ENCODE peak calls at places on chromosomes 12 and 14, in ten cellular contexts. R is A172, H is NCI-H1092 treated with DMSO at 0.1 percent for 48 hours, B is HCT116, A is progenitor cell of endocrine pancreas, Z is RWPE1, W is GM19239, T is SK-MEL-5, L is adipocyte, Y is T-helper 2 cell. D is an unnamed sample.
A peak's percentile ranks its signal among the peaks of the same experiment; 100 is the strongest.

GRCh38 chr12:124434951-124435805 is 132.2 kb downstream of the NCOR2 start:
- DNase-seq in R (no peak), H (no peak), B (no peak), A (no peak), Z (no peak), W (no peak), T (no peak), L (no peak), Y (no peak), D (no peak)

GRCh38 chr14:31935406-31935805 is 141.7 kb upstream of the ARHGAP5 start:
- DNase-seq in R (no peak), H (no peak), B (no peak), A (no peak), Z (no peak), W (no peak), T (peak; percentile 31), L (no peak), Y (no peak), D (no peak)

GRCh38 chr14:95260537-95261440 is 58.9 kb downstream of the CLMN start:
- DNase-seq in R (no peak), H (no peak), B (no peak), A (no peak), Z (no peak), W (no peak), T (peak; percentile 56), L (peak; percentile 5), Y (no peak), D (no peak)

GRCh38 chr12:180445-180844 is 33.5 kb downstream of the SLC6A12 start:
- DNase-seq in R (no peak), H (no peak), B (no peak), A (no peak), Z (no peak), W (peak; percentile 36), T (peak; percentile 31), L (no peak), Y (no peak), D (no peak)

GRCh38 chr14:104975481-104976197 is 2.5 kb downstream of the AHNAK2 start:
- DNase-seq in R (no peak), H (no peak), B (no peak), A (no peak), Z (no peak), W (no peak), T (peak; percentile 35), L (no peak), Y (no peak), D (no peak)

GRCh38 chr12:79522657-79523386 is 167.9 kb downstream of the PAWR start:
- DNase-seq in R (no peak), H (no peak), B (no peak), A (no peak), Z (no peak), W (no peak), T (no peak), L (no peak), Y (no peak), D (no peak)

GRCh38 chr14:30874120-30874998 is at the start of gene COCH:
- DNase-seq in R (no peak), H (peak; percentile 78), B (peak; percentile 4), A (peak; percentile 64), Z (no peak), W (peak; percentile 66), T (no peak), L (peak; percentile 28), Y (peak; percentile 6), D (peak; percentile 82)

GRCh38 chr14:60161176-60162107 is 3.8 kb downstream of the DHRS7 start:
- DNase-seq in R (no peak), H (peak; percentile 58), B (no peak), A (no peak), Z (peak; percentile 24), W (no peak), T (no peak), L (peak; percentile 28), Y (no peak), D (peak; percentile 50)

GRCh38 chr12:113019045-113019444 is 37.5 kb upstream of the DTX1 start:
- DNase-seq in R (peak; percentile 60), H (peak; percentile 4), B (no peak), A (no peak), Z (peak; percentile 71), W (no peak), T (no peak), L (peak; percentile 33), Y (no peak), D (no peak)

GRCh38 chr12:111776836-111777344 is 10.2 kb downstream of the ALDH2 start:
- DNase-seq in R (no peak), H (no peak), B (no peak), A (no peak), Z (no peak), W (no peak), T (no peak), L (no peak), Y (no peak), D (no peak)

GRCh38 chr14:67428501-67429031 is 16.6 kb upstream of the PLEK2 start:
- DNase-seq in R (peak; percentile 22), H (no peak), B (no peak), A (no peak), Z (no peak), W (no peak), T (peak; percentile 30), L (peak; percentile 12), Y (no peak), D (no peak)

GRCh38 chr12:109736552-109737108 is 23.0 kb downstream of the FAM222A start:
- DNase-seq in R (peak; percentile 10), H (no peak), B (no peak), A (peak; percentile 67), Z (peak; percentile 63), W (no peak), T (no peak), L (peak; percentile 62), Y (no peak), D (no peak)

GRCh38 chr14:26709019-26709418 is 111.2 kb upstream of the NOVA1 start:
- DNase-seq in R (peak; percentile 19), H (no peak), B (no peak), A (no peak), Z (no peak), W (no peak), T (no peak), L (no peak), Y (no peak), D (no peak)

GRCh38 chr14:69226736-69227135 is 33.2 kb upstream of the GALNT16 start:
- DNase-seq in R (no peak), H (no peak), B (no peak), A (no peak), Z (no peak), W (no peak), T (no peak), L (peak; percentile 7), Y (no peak), D (no peak)

D was measured in NCI-H2081.